ENCODE peak calls at places on chromosome 22, in nine cellular contexts. G is lower leg skin; E is heart right ventricle; H is iris pigment epithelial cell; P is activated T-cell treated with anti-CD3 and anti-CD28 coated beads, Interleukin-2, amount 50 U/mL, for 72 hours; B is astrocyte of the spinal cord; A is NCI-H146; U is stomach; I is NCI-H510A treated with DMSO at 0.1 percent for 48 hours. J is an unnamed sample.

GRCh38 chr22:49446145-49446758 is 381.4 kb downstream of the BRD1 start:
- DNase-seq in G (no peak), E (no peak), H (no peak), P (no peak), B (no peak), A (no peak), U (no peak), I (no peak), J (no peak)

GRCh38 chr22:42994917-42995562 is 19.9 kb downstream of the PACSIN2 start:
- DNase-seq in G (peak; percentile 76), E (no peak), H (peak; percentile 94), P (no peak), B (peak; percentile 93), A (no peak), U (peak; percentile 79), I (no peak), J (no peak)

GRCh38 chr22:48490513-48491411 is 1336.9 kb downstream of the BRD1 start:
- DNase-seq in G (no peak), E (no peak), H (no peak), P (no peak), B (no peak), A (no peak), U (peak; percentile 23), I (no peak), J (no peak)

GRCh38 chr22:50622723-50623327 is 5.1 kb downstream of the ARSA start:
- DNase-seq in G (no peak), E (no peak), H (no peak), P (no peak), B (no peak), A (peak; percentile 92), U (peak; percentile 92), I (peak; percentile 82), J (no peak)

GRCh38 chr22:38080847-38081635 is 2.9 kb downstream of the SLC16A8 start:
- DNase-seq in G (no peak), E (peak; percentile 59), H (peak; percentile 39), P (peak; percentile 20), B (peak; percentile 24), A (peak; percentile 48), U (peak; percentile 39), I (no peak), J (peak; percentile 22)

GRCh38 chr22:33274941-33275443 is 216.8 kb upstream of the SYN3 start:
- DNase-seq in G (no peak), E (no peak), H (no peak), P (no peak), B (no peak), A (no peak), U (no peak), I (no peak), J (no peak)

GRCh38 chr22:31020334-31020733 is 51.3 kb downstream of the TUG1 start:
- DNase-seq in G (no peak), E (no peak), H (no peak), P (no peak), B (no peak), A (no peak), U (no peak), I (no peak), J (no peak)

GRCh38 chr22:17606472-17606871 is 22.1 kb downstream of the ATP6V1E1 start:
- DNase-seq in G (no peak), E (no peak), H (peak; percentile 26), P (no peak), B (no peak), A (no peak), U (no peak), I (no peak), J (no peak)

GRCh38 chr22:49136041-49136815 is 691.4 kb downstream of the BRD1 start:
- DNase-seq in G (no peak), E (no peak), H (no peak), P (no peak), B (no peak), A (no peak), U (no peak), I (no peak), J (no peak)

GRCh38 chr22:18973264-18974031 is 37.4 kb upstream of the PRODH start:
- DNase-seq in G (no peak), E (no peak), H (no peak), P (no peak), B (no peak), A (no peak), U (no peak), I (no peak), J (no peak)

GRCh38 chr22:25553131-25553530 is 11.3 kb upstream of the GRK3 start:
- DNase-seq in G (no peak), E (no peak), H (no peak), P (no peak), B (no peak), A (no peak), U (no peak), I (no peak), J (no peak)

GRCh38 chr22:25354456-25354855 is 135.0 kb downstream of the CRYBB2 start:
- DNase-seq in G (no peak), E (no peak), H (no peak), P (no peak), B (no peak), A (no peak), U (no peak), I (no peak), J (no peak)

GRCh38 chr22:21791635-21792625 is 56.3 kb upstream of the YPEL1 start:
- DNase-seq in G (no peak), E (no peak), H (peak; percentile 33), P (peak; percentile 61), B (no peak), A (no peak), U (no peak), I (no peak), J (peak; percentile 78)

GRCh38 chr22:36467946-36468345 is 13.5 kb downstream of the TXN2 start:
- DNase-seq in G (no peak), E (no peak), H (peak; percentile 98), P (peak; percentile 17), B (peak; percentile 97), A (no peak), U (no peak), I (no peak), J (peak; percentile 28)

GRCh38 chr22:44307509-44308169 is 5.1 kb downstream of the SHISAL1 start:
- DNase-seq in G (no peak), E (no peak), H (no peak), P (no peak), B (no peak), A (no peak), U (no peak), I (no peak), J (no peak)

GRCh38 chr22:37273846-37274225 is 8.5 kb upstream of the CYTH4 start:
- DNase-seq in G (no peak), E (no peak), H (no peak), P (no peak), B (no peak), A (no peak), U (no peak), I (no peak), J (no peak)

GRCh38 chr22:38397189-38398097 is 57.6 kb downstream of the KCNJ4 start:
- DNase-seq in G (no peak), E (peak; percentile 70), H (peak; percentile 26), P (peak; percentile 44), B (peak; percentile 33), A (no peak), U (no peak), I (no peak), J (no peak)

GRCh38 chr22:42283288-42284229 is 13.1 kb upstream of the TCF20 start:
- DNase-seq in G (no peak), E (no peak), H (no peak), P (peak; percentile 47), B (no peak), A (no peak), U (no peak), I (peak; percentile 31), J (peak; percentile 71)

GRCh38 chr22:19991645-19992451 is 24.8 kb downstream of the ARVCF start:
- DNase-seq in G (no peak), E (peak; percentile 36), H (no peak), P (no peak), B (peak; percentile 31), A (no peak), U (no peak), I (no peak), J (no peak)

GRCh38 chr22:37517826-37518450 is 1.3 kb downstream of the CARD10 start:
- DNase-seq in G (no peak), E (no peak), H (no peak), P (no peak), B (no peak), A (no peak), U (no peak), I (no peak), J (no peak)

GRCh38 chr22:33917744-33918406 is 2.4 kb downstream of the LARGE1 start:
- DNase-seq in G (no peak), E (no peak), H (no peak), P (no peak), B (no peak), A (peak; percentile 4), U (no peak), I (peak; percentile 40), J (no peak)

GRCh38 chr22:40211481-40212052 is 33.8 kb downstream of the TNRC6B start:
- DNase-seq in G (no peak), E (no peak), H (no peak), P (no peak), B (no peak), A (no peak), U (no peak), I (no peak), J (no peak)

GRCh38 chr22:33919591-33920501 is at the start of gene LARGE1:
- DNase-seq in G (no peak), E (peak; percentile 54), H (peak; percentile 14), P (peak; percentile 21), B (no peak), A (peak; percentile 35), U (peak; percentile 63), I (peak; percentile 31), J (no peak)

GRCh38 chr22:17814830-17815229 is 40.6 kb upstream of the BID start:
- DNase-seq in G (no peak), E (no peak), H (no peak), P (no peak), B (no peak), A (no peak), U (no peak), I (no peak), J (no peak)

GRCh38 chr22:43351966-43352345 is 8.8 kb upstream of the SCUBE1 start:
- DNase-seq in G (no peak), E (no peak), H (no peak), P (no peak), B (no peak), A (no peak), U (no peak), I (no peak), J (no peak)

GRCh38 chr22:22161924-22162851 is 82.4 kb upstream of the VPREB1 start:
- DNase-seq in G (no peak), E (no peak), H (no peak), P (no peak), B (no peak), A (no peak), U (no peak), I (no peak), J (no peak)

GRCh38 chr22:22710719-22711531 is 66.5 kb downstream of the GGTLC2 start:
- DNase-seq in G (peak; percentile 15), E (peak; percentile 65), H (peak; percentile 25), P (peak; percentile 79), B (no peak), A (peak; percentile 45), U (peak; percentile 74), I (peak; percentile 32), J (peak; percentile 85)